ENCODE peak calls at places on chromosomes 1 and 21, in five cellular contexts. N is aorta, P is heart right ventricle, L is pancreas, Q is sigmoid colon. U is an unnamed sample. For H3K9me3, the result is how much of the 10 kb centered on the place peaks cover.

GRCh38 chr1:55073187-55073916 is 34.0 kb downstream of the PCSK9 start:
- DNase-seq in N (no peak), P (no peak), L (no peak), Q (no peak), U (no peak)

GRCh38 chr1:100760511-100760910 is 41.0 kb downstream of the VCAM1 start:
- DNase-seq in N (no peak), P (no peak), L (no peak), Q (no peak), U (no peak)

GRCh38 chr1:226993676-226994356 is 53.7 kb downstream of the COQ8A start:
- DNase-seq in N (no peak), P (no peak), L (no peak), Q (peak), U (no peak)

GRCh38 chr21:42171091-42172053 is 47.6 kb upstream of the ABCG1 start:
- DNase-seq in N (no peak), P (peak), L (no peak), Q (no peak), U (no peak)

GRCh38 chr1:156122519-156123355 is 8.2 kb downstream of the LMNA start:
- DNase-seq in N (peak), P (peak), L (peak), Q (peak), U (no peak)

GRCh38 chr1:98429851-98430496 is 231.5 kb upstream of the SNX7 start:
- DNase-seq in N (no peak), P (no peak), L (peak), Q (no peak), U (no peak)

GRCh38 chr21:44583800-44584147 is 3.4 kb upstream of the KRTAP10-5 start:
- DNase-seq in N (no peak), P (no peak), L (no peak), Q (no peak), U (no peak)

GRCh38 chr1:26861286-26861701 is 1.7 kb upstream of the SFN start:
- DNase-seq in N (no peak), P (no peak), L (no peak), Q (no peak), U (no peak)

GRCh38 chr21:33808715-33809367 is 106.8 kb downstream of the ATP5PO start:
- DNase-seq in N (no peak), P (no peak), L (no peak), Q (no peak), U (no peak)

GRCh38 chr1:227318852-227319607 is 738 bp upstream of the CDC42BPA start:
- DNase-seq in N (peak), P (peak), L (peak), Q (peak), U (no peak)

GRCh38 chr1:186566140-186566850 is 105.4 kb upstream of the PDC start:
- DNase-seq in N (no peak), P (no peak), L (no peak), Q (no peak), U (no peak)

GRCh38 chr1:57319165-57319564 is 104.7 kb downstream of the DAB1 start:
- DNase-seq in N (no peak), P (no peak), L (no peak), Q (no peak), U (no peak)

GRCh38 chr1:97759078-97759477 is 161.8 kb downstream of the DPYD start:
- DNase-seq in N (no peak), P (no peak), L (no peak), Q (no peak), U (no peak)

GRCh38 chr1:167003711-167004110 is 14.6 kb downstream of the MAEL start:
- DNase-seq in N (no peak), P (no peak), L (no peak), Q (no peak), U (no peak)

GRCh38 chr1:39900662-39901485 is 843 bp downstream of the MYCL start:
- DNase-seq in N (no peak), P (no peak), L (peak), Q (no peak), U (peak)

GRCh38 chr1:210272666-210273065 is 40.1 kb downstream of the SERTAD4 start:
- DNase-seq in N (no peak), P (no peak), L (no peak), Q (no peak), U (no peak)

GRCh38 chr1:10968411-10968826 is 44.0 kb upstream of the TARDBP start:
- DNase-seq in N (no peak), P (no peak), L (no peak), Q (no peak), U (no peak)

GRCh38 chr1:40508375-40509341 is at the start of gene EXO5:
- DNase-seq in N (peak), P (peak), L (peak), Q (peak), U (peak)

GRCh38 chr1:226201029-226201593 is 14.6 kb upstream of the ACBD3 start:
- DNase-seq in N (no peak), P (no peak), L (no peak), Q (no peak), U (no peak)

GRCh38 chr1:201713093-201713810 is 115.7 kb upstream of the IPO9 start:
- DNase-seq in N (peak), P (peak), L (peak), Q (peak), U (no peak)

GRCh38 chr1:9182784-9183257 is 51.8 kb upstream of the H6PD start:
- DNase-seq in N (no peak), P (no peak), L (no peak), Q (no peak), U (no peak)

GRCh38 chr1:236433819-236434315 is 39.8 kb downstream of the EDARADD start:
- DNase-seq in N (no peak), P (no peak), L (no peak), Q (no peak), U (no peak)

GRCh38 chr1:84223751-84224432 is 77.6 kb upstream of the SAMD13 start:
- DNase-seq in N (no peak), P (no peak), L (no peak), Q (no peak), U (no peak)

GRCh38 chr1:230301322-230301721 is 124.8 kb downstream of the PGBD5 start:
- DNase-seq in N (no peak), P (no peak), L (no peak), Q (no peak), U (no peak)

GRCh38 chr1:246128494-246129069 is 378.5 kb downstream of the SMYD3 start:
- DNase-seq in N (no peak), P (no peak), L (no peak), Q (no peak), U (no peak)

GRCh38 chr21:21921410-21922232 is 923.4 kb downstream of the NCAM2 start:
- DNase-seq in N (no peak), P (no peak), L (no peak), Q (no peak), U (no peak)

GRCh38 chr1:25820247-25821111 is 725 bp downstream of the MTFR1L start:
- DNase-seq in N (peak), P (peak), L (peak), Q (peak), U (peak)

GRCh38 chr1:1352784-1353388 is 3.7 kb upstream of the DVL1 start:
- DNase-seq in N (no peak), P (no peak), L (peak), Q (no peak), U (no peak)

GRCh38 chr1:27955076-27955475 is 4.7 kb upstream of the XKR8 start:
- DNase-seq in N (no peak), P (no peak), L (no peak), Q (no peak), U (no peak)

GRCh38 chr1:155196103-155196892 is 11.4 kb downstream of the THBS3 start:
- DNase-seq in N (peak), P (no peak), L (peak), Q (no peak), U (no peak)

GRCh38 chr1:60746278-60746761 is 336.0 kb upstream of the NFIA start:
- DNase-seq in N (peak), P (peak), L (no peak), Q (no peak), U (no peak)

GRCh38 chr1:111672338-111672737 is 52.7 kb downstream of the RAP1A start:
- DNase-seq in N (no peak), P (no peak), L (no peak), Q (no peak), U (no peak)

GRCh38 chr1:10265936-10266335 is 55.6 kb downstream of the KIF1B start:
- DNase-seq in N (no peak), P (no peak), L (no peak), Q (no peak), U (no peak)

GRCh38 chr1:107965112-107965991 is at the start of gene VAV3:
- DNase-seq in N (peak), P (peak), L (peak), Q (peak), U (peak)

GRCh38 chr1:61851235-61851634 is 109.0 kb downstream of the PATJ start:
- DNase-seq in N (no peak), P (no peak), L (no peak), Q (no peak), U (no peak)
- H3K9me3 ChIP-seq in N (under half), P (under half), L (under half), Q (under half), U (under half)

GRCh38 chr1:30562559-30562958 is 160.8 kb downstream of the MATN1 start:
- DNase-seq in N (no peak), P (no peak), L (no peak), Q (no peak), U (no peak)
- H3K9me3 ChIP-seq in N (under half), P (under half), L (under half), Q (under half), U (under half)

GRCh38 chr1:152565115-152565514 is 1.5 kb downstream of the LCE3E start:
- DNase-seq in N (no peak), P (no peak), L (no peak), Q (no peak), U (no peak)

GRCh38 chr1:152566681-152567080 is at the start of gene LCE3E:
- DNase-seq in N (no peak), P (no peak), L (no peak), Q (no peak), U (no peak)

DNA sequence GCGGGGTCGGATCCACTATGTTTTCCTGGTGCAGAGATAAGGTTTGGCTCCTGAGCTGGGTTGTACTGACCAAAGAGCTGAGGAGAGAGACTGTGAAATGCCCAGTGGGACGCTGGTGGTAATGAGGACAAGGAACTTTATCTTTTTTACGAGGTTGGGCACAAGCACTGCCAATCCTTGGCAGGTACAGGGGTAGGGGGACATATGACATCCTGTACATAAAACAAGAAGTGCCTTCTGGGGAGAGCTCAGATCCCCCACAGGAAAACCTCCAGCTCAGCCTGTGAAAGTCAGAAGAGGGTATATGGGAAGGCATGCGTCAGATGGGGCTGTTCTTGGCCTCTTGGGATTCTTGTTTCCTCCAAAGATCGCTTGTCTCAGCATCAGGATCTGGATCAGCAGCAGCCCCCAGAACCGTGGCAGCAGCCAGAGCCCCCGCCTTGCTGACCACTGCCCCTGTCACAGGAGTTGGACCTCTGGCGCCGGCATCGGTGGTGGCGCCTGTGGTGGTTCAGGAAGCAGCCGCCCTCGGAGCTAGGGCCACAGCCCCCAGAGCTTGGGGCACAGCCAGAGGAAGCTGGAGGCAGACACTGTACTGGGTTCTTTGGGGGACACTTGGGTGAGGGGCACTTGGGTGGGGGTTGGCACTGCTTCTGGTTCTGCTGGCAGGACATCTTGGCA is 905 bp downstream of the LCE3E start:
- DNase-seq in N (no peak), P (no peak), L (no peak), Q (no peak), U (no peak)
- H3K9me3 ChIP-seq in N (under half), P (under half), L (under half), Q (under half), U (under half)

GRCh38 chr1:82950606-82951200 is 1048.2 kb downstream of the TTLL7 start:
- DNase-seq in N (no peak), P (no peak), L (no peak), Q (no peak), U (no peak)
- H3K9me3 ChIP-seq in N (under half), P (under half), L (under half), Q (under half), U (under half)

DNA sequence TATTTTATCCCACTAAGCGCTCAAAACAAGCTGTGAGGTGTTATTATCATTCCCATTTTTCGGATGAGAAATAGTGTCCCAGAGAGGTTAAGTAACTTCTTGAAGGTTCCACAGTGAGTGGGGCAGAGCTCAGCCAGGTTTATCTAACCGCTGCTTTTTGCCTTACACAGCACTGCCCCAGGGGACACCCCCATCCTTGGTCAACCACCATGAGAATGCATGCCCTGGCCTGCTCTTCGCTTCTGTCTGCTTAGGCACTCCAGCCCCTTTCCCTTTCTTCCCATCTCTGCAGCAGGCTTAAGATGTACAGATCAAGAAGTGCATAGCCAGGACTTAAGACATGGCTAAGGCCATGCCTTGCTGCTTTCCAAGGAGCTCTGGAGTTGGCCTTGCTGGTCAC is 159.0 kb upstream of the CD34 start:
- DNase-seq in N (no peak), P (no peak), L (no peak), Q (no peak), U (no peak)
- H3K9me3 ChIP-seq in N (under half), P (under half), L (under half), Q (under half), U (under half)

DNA sequence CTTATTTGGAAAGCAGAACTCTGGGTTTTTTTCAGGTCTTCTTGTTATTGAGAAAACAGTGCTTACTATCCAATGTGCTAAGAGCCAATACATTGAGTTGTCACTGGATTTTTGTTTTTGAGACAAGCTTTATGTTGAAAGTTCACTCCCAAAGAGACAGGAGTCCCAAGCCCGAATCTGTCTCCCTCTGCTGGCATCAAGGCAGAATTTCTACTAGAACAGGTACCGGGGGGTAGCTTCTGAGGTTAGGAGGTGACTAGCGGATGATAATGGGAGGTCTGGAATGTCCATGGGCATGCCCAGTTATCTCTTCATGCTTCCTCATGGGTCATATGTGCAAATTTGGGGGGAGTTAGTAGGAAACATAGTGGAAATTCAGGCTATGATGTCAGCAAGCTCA is 25.1 kb downstream of the ZNF124 start:
- DNase-seq in N (no peak), P (no peak), L (no peak), Q (no peak), U (no peak)
- H3K9me3 ChIP-seq in N (under half), P (half or more), L (under half), Q (under half), U (under half)

GRCh38 chr21:7933923-7934322 is 2587.5 kb upstream of the TPTE start:
- DNase-seq in N (no peak), P (no peak), L (no peak), Q (no peak), U (no peak)
- H3K9me3 ChIP-seq in N (under half), P (under half), L (under half), Q (half or more), U (half or more)